ENCODE peak calls at places on chromosomes 2 and 18, in six cellular contexts. B is tibial nerve, D is HCT116, R is spleen, V is stomach, I is body of pancreas. K is an unnamed sample. For H3K4me1, the result is how much of the 10 kb centered on the place peaks cover.

GRCh38 chr2:25293145-25293544 is 48.6 kb downstream of the DNMT3A start:
- DNase-seq in R (no peak), B (no peak), D (no peak), I (no peak), V (no peak), K (no peak)

GRCh38 chr2:96533292-96534073 is 3.1 kb upstream of the ARID5A start:
- DNase-seq in B (peak), V (peak), R (peak), D (no peak), I (no peak), K (no peak)

GRCh38 chr18:36355511-36355910 is 58.0 kb downstream of the FHOD3 start:
- DNase-seq in B (no peak), R (no peak), I (no peak), D (no peak), V (no peak), K (no peak)

GRCh38 chr2:187614756-187615155 is 60.5 kb upstream of the TFPI start:
- DNase-seq in V (no peak), R (no peak), B (no peak), D (no peak), I (no peak), K (no peak)

GRCh38 chr2:110655701-110656100 is 22.2 kb downstream of the BUB1 start:
- DNase-seq in V (no peak), B (no peak), R (no peak), D (no peak), I (no peak), K (no peak)

GRCh38 chr18:64132871-64133270 is 16.0 kb downstream of the LINC00305 start:
- DNase-seq in V (no peak), D (no peak), I (no peak), R (no peak), B (no peak), K (no peak)

GRCh38 chr2:184920451-184920965 is 322.2 kb downstream of the ZNF804A start:
- DNase-seq in D (no peak), I (no peak), B (no peak), R (no peak), V (no peak), K (no peak)

GRCh38 chr2:172307800-172308199 is 119.6 kb upstream of the ITGA6 start:
- DNase-seq in B (no peak), I (peak), R (no peak), D (no peak), V (peak), K (no peak)

GRCh38 chr2:43407826-43408783 is 181.7 kb upstream of the ZFP36L2 start:
- DNase-seq in B (no peak), I (no peak), D (no peak), R (no peak), V (no peak), K (no peak)

GRCh38 chr2:219980666-219981065 is 353.2 kb downstream of the SLC4A3 start:
- DNase-seq in B (no peak), V (no peak), D (no peak), R (no peak), I (no peak), K (no peak)

GRCh38 chr2:6310186-6310909 is 555.4 kb downstream of the CMPK2 start:
- DNase-seq in B (no peak), D (no peak), R (no peak), V (no peak), I (no peak), K (no peak)

GRCh38 chr18:61635901-61636528 is 256.8 kb downstream of the RNF152 start:
- DNase-seq in I (peak), D (peak), V (peak), R (no peak), B (no peak), K (no peak)

GRCh38 chr2:182852090-182852489 is 14.3 kb downstream of the FRZB start:
- DNase-seq in D (peak), R (no peak), V (no peak), B (no peak), I (no peak), K (no peak)

GRCh38 chr2:219158586-219158985 is 2.0 kb downstream of the NHEJ1 start:
- DNase-seq in D (no peak), V (no peak), I (no peak), B (no peak), R (no peak), K (no peak)

GRCh38 chr2:17298453-17298852 is 219.8 kb downstream of the RAD51AP2 start:
- DNase-seq in R (no peak), B (no peak), D (no peak), I (no peak), V (no peak), K (no peak)

GRCh38 chr2:27442282-27442980 is at the start of gene KRTCAP3:
- DNase-seq in D (peak), V (peak), B (no peak), I (peak), R (peak), K (no peak)

GRCh38 chr18:5895300-5895885 is at the start of gene TMEM200C:
- DNase-seq in I (peak), D (no peak), V (no peak), B (no peak), R (no peak), K (no peak)

GRCh38 chr2:6454286-6454990 is 411.3 kb downstream of the CMPK2 start:
- DNase-seq in D (no peak), R (no peak), I (no peak), V (no peak), B (no peak), K (no peak)

GRCh38 chr2:232888839-232889529 is 18.9 kb downstream of the SNORC start:
- DNase-seq in I (no peak), V (peak), R (peak), B (no peak), D (no peak), K (no peak)

GRCh38 chr2:207149253-207150213 is 16.2 kb downstream of the KLF7 start:
- DNase-seq in B (no peak), R (no peak), V (no peak), I (no peak), D (no peak), K (no peak)

GRCh38 chr18:22223263-22223960 is 54.0 kb downstream of the GATA6 start:
- DNase-seq in V (peak), I (peak), R (no peak), B (peak), D (peak), K (no peak)

GRCh38 chr2:237629739-237630138 is 2.4 kb downstream of the LRRFIP1 start:
- DNase-seq in V (no peak), B (no peak), D (no peak), I (no peak), R (no peak), K (no peak)

GRCh38 chr2:123771928-123772632 is 253.0 kb upstream of the CNTNAP5 start:
- DNase-seq in B (no peak), I (no peak), R (no peak), D (no peak), V (no peak), K (no peak)

GRCh38 chr2:101196220-101196661 is 45.1 kb upstream of the TBC1D8 start:
- DNase-seq in B (no peak), I (no peak), R (no peak), D (no peak), V (no peak), K (no peak)

GRCh38 chr18:34977787-34978532 is 63.3 kb upstream of the MAPRE2 start:
- DNase-seq in V (peak), R (peak), I (peak), B (no peak), D (no peak), K (peak)

GRCh38 chr2:239716536-239717318 is 308.4 kb downstream of the NDUFA10 start:
- DNase-seq in R (peak), V (no peak), D (no peak), B (peak), I (no peak), K (no peak)

GRCh38 chr18:37499008-37499407 is 66.6 kb downstream of the CELF4 start:
- DNase-seq in V (no peak), R (no peak), D (no peak), I (no peak), B (no peak), K (no peak)

GRCh38 chr2:58308435-58308834 is 67.3 kb upstream of the FANCL start:
- DNase-seq in D (no peak), I (no peak), V (no peak), R (no peak), B (no peak), K (no peak)

GRCh38 chr2:85083092-85083491 is 50.1 kb upstream of the TCF7L1 start:
- DNase-seq in D (no peak), B (no peak), R (no peak), V (no peak), I (no peak), K (no peak)

GRCh38 chr2:163191372-163191771 is 352.8 kb upstream of the KCNH7 start:
- DNase-seq in V (no peak), I (peak), B (no peak), R (no peak), D (peak), K (no peak)

GRCh38 chr2:23250371-23250770 is 134.6 kb upstream of the KLHL29 start:
- DNase-seq in I (no peak), B (no peak), V (no peak), R (no peak), D (no peak), K (no peak)

GRCh38 chr2:134347756-134348155 is 93.9 kb downstream of the MGAT5 start:
- DNase-seq in B (no peak), I (no peak), R (no peak), V (no peak), D (no peak), K (no peak)

GRCh38 chr2:54528311-54528945 is 72.3 kb downstream of the SPTBN1 start:
- DNase-seq in I (no peak), D (no peak), R (no peak), V (no peak), B (no peak), K (no peak)

GRCh38 chr2:151795646-151796240 is 32.5 kb downstream of the ARL5A start:
- DNase-seq in R (no peak), D (no peak), I (no peak), B (no peak), V (no peak), K (no peak)

GRCh38 chr2:240436626-240437180 is 1.2 kb downstream of the GPC1 start:
- DNase-seq in R (peak), V (no peak), I (no peak), D (no peak), B (no peak), K (no peak)

GRCh38 chr2:85413592-85414421 is 3.6 kb upstream of the CAPG start:
- DNase-seq in V (peak), B (no peak), D (no peak), R (no peak), I (peak), K (no peak)

GRCh38 chr2:56687169-56687568 is 503.4 kb downstream of the CCDC85A start:
- DNase-seq in V (no peak), I (no peak), D (no peak), R (no peak), B (no peak), K (no peak)

GRCh38 chr2:32572737-32573136 is 55.1 kb upstream of the TTC27 start:
- DNase-seq in B (no peak), V (no peak), D (no peak), R (no peak), I (no peak), K (no peak)

GRCh38 chr2:97748397-97748796 is 35.0 kb downstream of the ZAP70 start:
- DNase-seq in I (no peak), B (no peak), D (no peak), V (no peak), R (peak), K (no peak)

DNA sequence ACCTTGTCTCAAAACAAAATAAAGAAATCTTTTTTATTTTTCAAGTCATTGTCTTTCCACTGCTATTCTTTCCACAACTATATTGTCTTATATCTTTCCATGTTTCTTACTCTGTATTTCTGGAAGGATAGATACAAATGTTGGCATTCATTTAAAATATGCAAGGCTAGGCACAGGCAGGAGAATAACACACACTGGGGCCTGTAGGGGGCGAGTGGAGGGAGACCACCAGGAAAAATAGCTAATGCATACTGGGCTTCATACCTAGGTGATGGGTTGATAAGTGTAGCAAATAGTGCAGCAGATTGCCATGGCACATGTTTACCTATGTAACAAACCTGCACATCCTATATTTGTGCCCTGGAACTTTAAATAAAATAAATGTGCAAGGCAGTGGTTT is 9.6 kb downstream of the MRPL30 start:
- DNase-seq in V (no peak), I (no peak), B (no peak), D (no peak), R (no peak), K (no peak)
- TF ChIP-seq CTCF in V (no peak), I (no peak), B (no peak), D (peak), R (no peak), K (no peak)

GRCh38 chr18:11581286-11581685 is 28.1 kb upstream of the SLC35G4 start:
- DNase-seq in B (no peak), V (no peak), R (no peak), D (no peak), I (no peak), K (no peak)

GRCh38 chr18:11578799-11579198 is 30.6 kb upstream of the SLC35G4 start:
- DNase-seq in D (no peak), B (no peak), V (no peak), I (no peak), R (no peak), K (no peak)

GRCh38 chr18:11577271-11578112 is 31.9 kb upstream of the SLC35G4 start:
- DNase-seq in D (no peak), I (no peak), V (no peak), R (no peak), B (no peak), K (no peak)

GRCh38 chr18:11574545-11574944 is 34.9 kb upstream of the SLC35G4 start:
- DNase-seq in I (no peak), R (no peak), B (no peak), D (no peak), V (no peak), K (no peak)

GRCh38 chr18:11579916-11580315 is 29.5 kb upstream of the SLC35G4 start:
- DNase-seq in I (no peak), B (no peak), D (no peak), V (no peak), R (no peak), K (no peak)
- H3K4me1 ChIP-seq in I (under half), B (under half), D (under half), V (under half), R (under half), K (under half)

GRCh38 chr2:149330127-149331022 is at the start of gene LYPD6:
- DNase-seq in I (peak), R (no peak), V (peak), B (peak), D (peak), K (no peak)
- TF ChIP-seq POLR2A in I (peak), R (no peak), V (no peak), B (peak), D (peak), K (no peak)

GRCh38 chr2:11124760-11125068 is 30.6 kb upstream of the SLC66A3 start:
- DNase-seq in D (no peak), R (peak), B (no peak), I (no peak), V (no peak), K (no peak)
- TF ChIP-seq CTCF in D (no peak), R (no peak), B (no peak), I (no peak), V (no peak), K (no peak)

DNA sequence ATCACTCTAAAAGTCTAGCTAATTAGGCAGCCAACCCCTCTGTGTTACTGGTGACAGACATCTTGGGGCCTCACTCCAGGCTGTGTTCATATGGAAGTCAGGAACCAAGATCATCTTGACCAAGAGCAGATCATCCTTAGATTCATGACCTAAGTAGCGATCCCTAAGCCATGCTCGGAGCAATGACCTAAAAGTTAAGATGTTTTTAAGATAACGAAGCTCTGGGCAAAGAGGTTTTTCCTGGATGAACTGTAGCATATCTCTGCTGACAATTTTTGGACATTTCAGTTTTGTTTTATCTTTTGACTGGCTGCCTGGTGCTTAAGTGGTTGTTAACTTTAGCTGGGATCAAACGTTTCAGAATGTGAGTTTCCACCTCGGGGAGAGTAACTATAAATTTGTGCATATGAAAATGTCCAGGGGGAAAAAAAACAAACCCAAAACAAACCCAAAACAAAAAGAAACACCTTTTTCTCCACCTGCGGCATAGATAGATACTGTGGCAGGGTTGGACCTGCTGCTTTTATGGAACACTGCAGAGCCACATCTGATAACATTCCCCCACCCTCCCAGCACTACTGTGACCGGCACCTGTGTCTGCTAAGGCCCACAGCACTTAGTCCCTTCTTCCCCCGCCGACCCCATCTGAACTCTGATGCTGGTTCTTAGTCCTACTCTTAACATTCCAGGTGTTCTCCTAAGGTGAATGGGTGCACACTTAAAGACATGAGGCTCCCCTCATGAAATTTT is 45.5 kb downstream of the EPAS1 start:
- DNase-seq in I (no peak), B (no peak), V (no peak), R (no peak), D (no peak), K (no peak)
- H3K4me1 ChIP-seq in I (under half), B (under half), V (under half), R (under half), D (under half), K (under half)

GRCh38 chr2:64451051-64451450 is 2.9 kb upstream of the LGALSL start:
- DNase-seq in R (no peak), D (no peak), V (no peak), I (no peak), B (no peak), K (no peak)
- TF ChIP-seq POLR2A in R (no peak), D (no peak), V (no peak), I (no peak), B (no peak), K (no peak)

GRCh38 chr2:156110890-156111289 is 221.6 kb downstream of the NR4A2 start:
- DNase-seq in D (peak), I (peak), R (no peak), V (peak), B (no peak), K (no peak)
- TF ChIP-seq CTCF in D (peak), I (no peak), R (no peak), V (no peak), B (no peak), K (no peak)

DNA sequence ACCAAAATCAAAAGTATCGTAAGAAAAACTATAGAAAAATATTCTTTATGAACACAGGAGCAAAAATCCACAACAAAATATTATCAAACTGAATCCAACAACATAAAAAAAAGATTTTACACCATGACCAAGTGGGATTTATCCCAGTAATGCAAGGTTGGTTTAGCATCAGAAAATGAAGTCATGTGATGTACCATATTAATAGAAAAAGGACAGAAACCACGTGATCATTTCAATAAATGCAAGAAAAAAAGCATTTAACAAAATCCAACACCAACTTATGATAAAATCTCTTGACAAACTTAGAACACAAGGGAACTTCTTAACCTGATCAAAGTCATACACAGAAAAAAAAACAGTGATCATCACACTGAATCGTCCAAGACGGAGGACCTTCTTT is 105.3 kb downstream of the NFATC1 start:
- DNase-seq in R (no peak), V (no peak), I (no peak), B (no peak), D (no peak), K (no peak)
- H3K4me1 ChIP-seq in R (under half), V (under half), I (under half), B (under half), D (under half), K (under half)

GRCh38 chr2:69893684-69894481 is at the start of gene SNRNP27:
- DNase-seq in R (peak), I (peak), V (peak), B (peak), D (peak), K (no peak)
- TF ChIP-seq POLR2A in R (no peak), I (peak), V (no peak), B (no peak), D (no peak), K (peak)